ENCODE peak calls at places on chromosomes 2 and 18, in seven cellular contexts. C is mammary epithelial cell; E is CD8-positive, alpha-beta T cell; M is neural progenitor cell; Z is tibial nerve; S is thoracic aorta; P is fibroblast of mammary gland. X is an unnamed sample.

GRCh38 chr2:10255189-10256030 is 47.3 kb upstream of the HPCAL1 start:
- DNase-seq in C (no peak), E (no peak), M (no peak), Z (no peak), S (no peak), P (no peak), X (no peak)

GRCh38 chr2:237081596-237081995 is 4.1 kb upstream of the COPS8 start:
- DNase-seq in C (no peak), E (no peak), M (no peak), Z (no peak), S (no peak), P (peak; percentile 38), X (no peak)

GRCh38 chr2:183996825-183997823 is 601.2 kb upstream of the ZNF804A start:
- DNase-seq in C (no peak), E (no peak), M (no peak), Z (no peak), S (no peak), P (no peak), X (no peak)

GRCh38 chr2:120751553-120751952 is 15.9 kb downstream of the GLI2 start:
- DNase-seq in C (peak; percentile 34), E (no peak), M (no peak), Z (no peak), S (no peak), P (no peak), X (no peak)

GRCh38 chr2:29697715-29698114 is 223.7 kb downstream of the ALK start:
- DNase-seq in C (no peak), E (no peak), M (no peak), Z (no peak), S (no peak), P (no peak), X (peak; percentile 10)

GRCh38 chr2:98818164-98818563 is 87.2 kb upstream of the MGAT4A start:
- DNase-seq in C (no peak), E (no peak), M (no peak), Z (no peak), S (no peak), P (no peak), X (no peak)

GRCh38 chr2:175743020-175743419 is 259.0 kb downstream of the LNPK start:
- DNase-seq in C (no peak), E (no peak), M (no peak), Z (no peak), S (no peak), P (peak; percentile 33), X (no peak)

GRCh38 chr2:133420748-133421147 is 147.5 kb downstream of the NCKAP5 start:
- DNase-seq in C (no peak), E (no peak), M (no peak), Z (no peak), S (no peak), P (no peak), X (no peak)

GRCh38 chr18:41324934-41325333 is 630.1 kb upstream of the PIK3C3 start:
- DNase-seq in C (peak; percentile 90), E (no peak), M (no peak), Z (no peak), S (no peak), P (peak; percentile 7), X (no peak)

GRCh38 chr18:66511810-66512209 is 92.1 kb downstream of the CDH19 start:
- DNase-seq in C (peak; percentile 63), E (no peak), M (no peak), Z (no peak), S (no peak), P (no peak), X (no peak)

GRCh38 chr2:231929961-231930600 is 3.9 kb upstream of the NPPC start:
- DNase-seq in C (no peak), E (no peak), M (peak; percentile 60), Z (no peak), S (no peak), P (peak; percentile 35), X (peak; percentile 82)

GRCh38 chr2:55014962-55015939 is 35.0 kb downstream of the RTN4 start:
- DNase-seq in C (peak; percentile 57), E (peak; percentile 33), M (peak; percentile 52), Z (peak; percentile 69), S (no peak), P (peak; percentile 87), X (no peak)

GRCh38 chr2:151927501-151928221 is 99.4 kb upstream of the ARL5A start:
- DNase-seq in C (no peak), E (no peak), M (no peak), Z (no peak), S (no peak), P (no peak), X (no peak)

GRCh38 chr2:105793230-105793975 is 48.7 kb downstream of the NCK2 start:
- DNase-seq in C (no peak), E (no peak), M (no peak), Z (no peak), S (no peak), P (no peak), X (no peak)

GRCh38 chr2:112866128-112866835 is 29.7 kb upstream of the IL1B start:
- DNase-seq in C (no peak), E (no peak), M (no peak), Z (no peak), S (no peak), P (no peak), X (no peak)

GRCh38 chr2:45168731-45169338 is 159.6 kb upstream of the SIX2 start:
- DNase-seq in C (no peak), E (no peak), M (peak; percentile 71), Z (no peak), S (no peak), P (peak; percentile 33), X (no peak)

GRCh38 chr2:195318440-195319111 is 338.4 kb upstream of the SLC39A10 start:
- DNase-seq in C (peak; percentile 44), E (peak; percentile 41), M (peak; percentile 60), Z (peak; percentile 41), S (no peak), P (peak; percentile 49), X (no peak)

GRCh38 chr2:32962652-32963051 is 15.9 kb downstream of the LTBP1 start:
- DNase-seq in C (no peak), E (no peak), M (no peak), Z (no peak), S (no peak), P (no peak), X (no peak)

GRCh38 chr2:207086136-207086535 is 79.6 kb downstream of the KLF7 start:
- DNase-seq in C (no peak), E (no peak), M (no peak), Z (no peak), S (no peak), P (no peak), X (no peak)

GRCh38 chr2:113233593-113234550 is 44.8 kb downstream of the PAX8 start:
- DNase-seq in C (peak; percentile 37), E (no peak), M (no peak), Z (no peak), S (no peak), P (peak; percentile 75), X (no peak)

GRCh38 chr2:158498749-158499136 is 42.0 kb downstream of the PKP4 start:
- DNase-seq in C (no peak), E (no peak), M (peak; percentile 20), Z (no peak), S (no peak), P (no peak), X (no peak)

GRCh38 chr2:85743304-85743978 is 10.3 kb upstream of the ATOH8 start:
- DNase-seq in C (peak; percentile 48), E (no peak), M (no peak), Z (no peak), S (no peak), P (peak; percentile 73), X (no peak)

GRCh38 chr2:165911231-165911630 is 42.3 kb downstream of the TTC21B start:
- DNase-seq in C (no peak), E (no peak), M (no peak), Z (no peak), S (no peak), P (no peak), X (no peak)

DNA sequence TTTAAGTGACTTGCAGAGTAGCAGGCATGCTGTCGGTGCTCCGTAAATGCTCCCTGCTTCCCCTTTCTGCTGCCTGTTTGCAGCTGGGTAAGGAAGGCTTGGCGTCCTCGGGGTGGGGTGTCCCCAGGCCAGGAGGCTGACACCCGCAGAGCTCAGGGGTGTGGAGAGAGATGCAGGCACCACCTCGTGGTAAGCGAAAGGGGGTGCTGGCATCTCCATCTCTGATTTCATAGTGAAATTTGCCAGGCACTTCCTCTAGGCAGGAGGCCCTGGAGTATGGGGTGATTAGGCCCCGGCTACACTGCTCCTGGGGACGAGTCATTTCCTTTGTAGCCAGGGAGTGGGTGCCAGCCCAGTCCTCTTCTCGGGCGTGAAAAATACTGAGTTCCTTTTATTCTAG is 160.4 kb downstream of the KLHL29 start:
- DNase-seq in C (no peak), E (no peak), M (no peak), Z (no peak), S (no peak), P (peak; percentile 53), X (no peak)
- TF ChIP-seq CTCF in C (no peak), E (no peak), M (no peak), Z (no peak), S (no peak), P (no peak), X (no peak)

GRCh38 chr2:215272918-215273317 is 38.9 kb upstream of the ATIC start:
- DNase-seq in C (no peak), E (no peak), M (no peak), Z (no peak), S (no peak), P (no peak), X (no peak)
- TF ChIP-seq CTCF in C (no peak), E (no peak), M (no peak), Z (no peak), S (no peak), P (no peak), X (no peak)

DNA sequence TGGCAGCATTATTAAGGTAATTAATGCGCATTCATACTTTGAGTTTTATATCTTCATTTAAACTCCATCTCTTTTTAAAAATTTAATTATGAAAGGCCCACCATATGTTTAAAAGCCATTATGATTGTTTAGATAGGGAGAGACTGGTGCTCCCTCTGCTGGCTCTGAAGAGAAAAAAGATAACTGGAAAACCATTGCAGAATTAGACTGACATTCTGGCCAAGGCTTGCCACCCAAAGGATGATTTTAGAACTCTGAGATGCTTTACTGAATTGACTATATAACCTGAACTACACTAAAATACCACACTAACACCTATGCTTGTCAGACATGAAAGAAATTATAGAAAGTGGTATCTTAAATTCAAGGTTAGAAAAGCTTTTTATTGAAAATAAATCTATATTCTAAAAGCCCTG is 127.6 kb upstream of the SPOPL start:
- DNase-seq in C (peak; percentile 17), E (no peak), M (peak; percentile 44), Z (no peak), S (no peak), P (peak; percentile 59), X (no peak)
- TF ChIP-seq CTCF in C (peak; percentile 70), E (no peak), M (peak; percentile 91), Z (peak; percentile 48), S (peak; percentile 58), P (peak; percentile 76), X (peak; percentile 88)

DNA sequence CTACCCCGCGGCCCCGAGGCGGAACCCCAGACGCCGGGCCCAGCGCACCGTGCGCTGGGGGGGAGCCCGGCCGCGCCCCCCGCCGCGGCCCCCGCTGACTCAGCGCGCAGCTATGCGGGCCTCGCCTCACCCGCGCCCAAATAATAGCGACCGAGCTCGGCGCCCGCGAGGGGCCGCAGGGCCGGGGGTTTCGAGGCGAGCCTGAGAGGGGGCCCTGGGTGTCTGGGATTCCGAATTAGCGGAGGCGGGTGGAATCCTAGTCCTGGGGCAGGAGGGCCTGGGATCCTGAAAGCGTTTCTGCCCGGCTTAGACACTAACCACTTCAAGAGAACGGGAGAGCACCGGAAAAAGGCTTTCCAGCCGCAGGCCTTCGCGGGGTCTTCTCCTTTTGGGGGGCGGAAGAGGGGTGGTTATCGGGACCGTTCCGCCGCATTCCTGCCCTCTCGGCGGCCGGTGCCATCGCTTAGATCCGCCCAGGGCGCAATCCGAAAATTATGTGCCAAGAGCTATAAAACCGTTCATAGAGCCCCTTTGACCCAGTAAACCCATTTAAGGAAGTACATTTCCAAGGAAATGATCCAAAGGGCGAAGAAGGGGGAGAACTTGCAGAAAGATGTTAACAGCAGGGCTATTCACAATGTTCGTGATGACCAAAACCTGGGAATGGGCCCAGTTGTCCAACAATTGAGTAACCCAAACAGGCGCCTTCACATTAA is 678 bp upstream of the ROCK2 start:
- DNase-seq in C (no peak), E (peak; percentile 38), M (peak; percentile 74), Z (peak; percentile 92), S (peak; percentile 38), P (peak; percentile 89), X (peak; percentile 87)
- TF ChIP-seq CTCF in C (no peak), E (no peak), M (no peak), Z (no peak), S (no peak), P (no peak), X (peak; percentile 12)